ENCODE peak calls at places on chromosomes 7 and 10, in ten cellular contexts. Q is B cell, S is bronchial epithelial cell, L is left ventricle myocardium inferior, Y is GM12865, J is cardiac muscle cell, P is osteocyte, C is LNCaP clone FGC, W is psoas muscle, U is AG04450. M is an unnamed sample.

GRCh38 chr10:132538031-132538789 is 623 bp downstream of the INPP5A start:
- DNase-seq in J (no peak), U (no peak), W (peak), P (no peak), L (peak), Q (no peak), S (no peak), Y (peak), C (no peak), M (no peak)

GRCh38 chr10:96595741-96596140 is 8.9 kb upstream of the TM9SF3 start:
- DNase-seq in U (no peak), C (no peak), P (no peak), Q (no peak), S (no peak), J (no peak), W (no peak), L (no peak), Y (no peak), M (no peak)

GRCh38 chr10:27857616-27858015 is 112.0 kb upstream of the MKX start:
- DNase-seq in W (no peak), C (peak), U (no peak), Y (no peak), Q (no peak), J (peak), S (no peak), L (no peak), P (no peak), M (no peak)

GRCh38 chr7:68246189-68246633 is 1249.6 kb downstream of the TYW1 start:
- DNase-seq in U (no peak), C (no peak), Q (no peak), J (peak), W (no peak), L (no peak), Y (no peak), S (peak), P (no peak), M (no peak)

GRCh38 chr10:50275650-50276235 is 24.4 kb upstream of the ASAH2 start:
- DNase-seq in W (peak), P (no peak), U (no peak), Y (peak), Q (peak), S (peak), L (peak), J (peak), C (no peak), M (peak)

GRCh38 chr10:117184296-117184695 is 13.0 kb upstream of the KCNK18 start:
- DNase-seq in W (no peak), C (no peak), P (no peak), S (no peak), L (no peak), Q (no peak), J (no peak), Y (no peak), U (no peak), M (no peak)

GRCh38 chr10:103966671-103967432 is at the start of gene SLK:
- DNase-seq in C (no peak), S (peak), U (peak), Q (peak), J (peak), Y (peak), L (peak), P (peak), W (peak), M (peak)

GRCh38 chr7:81285142-81285871 is 366.5 kb upstream of the SEMA3C start:
- DNase-seq in S (peak), L (no peak), Y (no peak), Q (no peak), W (no peak), C (no peak), J (no peak), U (peak), P (no peak), M (no peak)

GRCh38 chr10:78626471-78626870 is 442.3 kb upstream of the ZMIZ1 start:
- DNase-seq in W (no peak), P (no peak), J (no peak), U (no peak), L (no peak), Y (no peak), S (no peak), C (no peak), Q (no peak), M (no peak)

GRCh38 chr10:102479651-102480050 is 22.9 kb downstream of the ACTR1A start:
- DNase-seq in S (no peak), Y (no peak), C (no peak), W (no peak), L (no peak), J (no peak), U (no peak), P (no peak), Q (no peak), M (no peak)

GRCh38 chr7:21261627-21262564 is 166.0 kb upstream of the SP4 start:
- DNase-seq in C (no peak), Y (peak), J (peak), W (no peak), U (no peak), S (peak), L (no peak), P (no peak), Q (peak), M (peak)

GRCh38 chr10:59622320-59622901 is 87.2 kb downstream of the SLC16A9 start:
- DNase-seq in P (no peak), Q (no peak), U (peak), Y (peak), W (no peak), S (peak), J (peak), C (peak), L (no peak), M (peak)

GRCh38 chr7:39810710-39811109 is 139.3 kb upstream of the CDK13 start:
- DNase-seq in S (peak), Q (no peak), L (no peak), U (no peak), W (no peak), Y (no peak), C (no peak), J (no peak), P (no peak), M (no peak)

GRCh38 chr7:138161600-138162081 is 85.4 kb downstream of the AKR1D1 start:
- DNase-seq in J (peak), Q (peak), Y (peak), U (peak), C (peak), S (peak), L (peak), W (no peak), P (peak), M (peak)

GRCh38 chr10:1358860-1359598 is 302.8 kb downstream of the WDR37 start:
- DNase-seq in S (no peak), J (no peak), L (no peak), U (no peak), P (no peak), Y (no peak), W (no peak), C (no peak), Q (peak), M (no peak)

GRCh38 chr7:41869596-41869995 is 166.7 kb upstream of the INHBA start:
- DNase-seq in Q (no peak), U (no peak), C (no peak), P (no peak), J (no peak), L (no peak), W (no peak), Y (no peak), S (no peak), M (no peak)

GRCh38 chr7:78218051-78218450 is 419.5 kb downstream of the PHTF2 start:
- DNase-seq in C (no peak), J (no peak), W (no peak), L (no peak), P (no peak), Y (no peak), S (peak), U (no peak), Q (no peak), M (no peak)

GRCh38 chr10:110462308-110463095 is 35.2 kb upstream of the DUSP5 start:
- DNase-seq in W (no peak), C (no peak), L (no peak), U (no peak), P (no peak), Q (no peak), J (no peak), S (no peak), Y (no peak), M (no peak)

GRCh38 chr10:51926336-51926735 is 226.9 kb upstream of the CSTF2T start:
- DNase-seq in Y (no peak), S (no peak), W (no peak), Q (no peak), C (no peak), L (no peak), U (no peak), P (no peak), J (no peak), M (no peak)

GRCh38 chr7:7977774-7978173 is 9.2 kb downstream of the GLCCI1 start:
- DNase-seq in C (no peak), W (no peak), Q (no peak), S (no peak), U (no peak), L (no peak), J (peak), Y (no peak), P (no peak), M (no peak)

GRCh38 chr10:107487284-107487683 is 322.8 kb upstream of the SORCS1 start:
- DNase-seq in S (peak), J (no peak), C (no peak), Q (no peak), Y (no peak), L (no peak), P (no peak), W (no peak), U (no peak), M (no peak)

GRCh38 chr7:80330434-80330833 is 181.4 kb downstream of the GNAT3 start:
- DNase-seq in U (no peak), W (no peak), C (no peak), Y (no peak), S (no peak), J (no peak), L (no peak), Q (no peak), P (no peak), M (no peak)

GRCh38 chr10:13458107-13458761 is 70.6 kb downstream of the BEND7 start:
- DNase-seq in S (no peak), W (no peak), C (no peak), L (no peak), P (no peak), J (no peak), U (no peak), Y (no peak), Q (no peak), M (no peak)

GRCh38 chr7:121755818-121756501 is 117.0 kb upstream of the PTPRZ1 start:
- DNase-seq in P (no peak), L (no peak), S (no peak), C (no peak), Y (no peak), Q (no peak), U (no peak), J (peak), W (no peak), M (no peak)

GRCh38 chr7:131076032-131076431 is 251.6 kb upstream of the MKLN1 start:
- DNase-seq in P (no peak), L (no peak), S (peak), W (no peak), Q (no peak), Y (no peak), C (no peak), U (peak), J (no peak), M (no peak)

GRCh38 chr7:44141221-44141850 is at the start of gene MYL7:
- DNase-seq in P (no peak), W (peak), J (peak), S (no peak), U (no peak), L (no peak), Y (no peak), C (no peak), Q (peak), M (no peak)

GRCh38 chr7:44136731-44137130 is 4.4 kb downstream of the MYL7 start:
- DNase-seq in W (no peak), U (no peak), S (no peak), Q (no peak), C (no peak), L (no peak), J (no peak), P (no peak), Y (no peak), M (no peak)

GRCh38 chr7:44140341-44140740 is 791 bp downstream of the MYL7 start:
- DNase-seq in C (no peak), J (no peak), U (no peak), P (no peak), Q (peak), W (peak), L (no peak), Y (no peak), S (no peak), M (no peak)

GRCh38 chr7:44139311-44140010 is 1.7 kb downstream of the MYL7 start:
- DNase-seq in P (no peak), C (no peak), S (no peak), L (no peak), U (no peak), Y (no peak), J (no peak), W (peak), Q (no peak), M (no peak)

DNA sequence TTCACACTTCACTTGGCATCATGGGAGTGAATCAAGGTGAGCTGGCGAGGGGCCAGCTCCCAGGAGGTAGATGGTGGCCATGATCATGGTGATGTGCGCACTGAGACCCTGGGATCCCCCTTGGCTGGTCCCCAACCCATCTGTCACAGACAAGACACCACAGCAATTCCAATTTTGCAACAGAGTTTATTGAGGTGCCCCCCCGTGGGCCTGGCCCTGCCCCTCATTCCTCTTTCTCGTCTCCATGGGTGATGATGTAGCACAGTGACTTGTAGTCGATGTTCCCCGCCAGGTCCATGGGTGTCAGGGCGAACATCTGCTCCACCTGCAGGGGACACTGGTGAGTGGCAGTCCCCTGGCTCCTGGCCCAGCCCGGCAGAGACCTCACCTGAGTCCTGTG is 2.4 kb downstream of the MYL7 start:
- DNase-seq in Q (no peak), L (no peak), S (no peak), P (no peak), C (no peak), U (no peak), J (peak), Y (no peak), W (peak), M (no peak)
- TF ChIP-seq CTCF in Q (no peak), L (no peak), S (no peak), P (no peak), C (no peak), U (no peak), J (no peak), Y (no peak), W (no peak), M (no peak)

DNA sequence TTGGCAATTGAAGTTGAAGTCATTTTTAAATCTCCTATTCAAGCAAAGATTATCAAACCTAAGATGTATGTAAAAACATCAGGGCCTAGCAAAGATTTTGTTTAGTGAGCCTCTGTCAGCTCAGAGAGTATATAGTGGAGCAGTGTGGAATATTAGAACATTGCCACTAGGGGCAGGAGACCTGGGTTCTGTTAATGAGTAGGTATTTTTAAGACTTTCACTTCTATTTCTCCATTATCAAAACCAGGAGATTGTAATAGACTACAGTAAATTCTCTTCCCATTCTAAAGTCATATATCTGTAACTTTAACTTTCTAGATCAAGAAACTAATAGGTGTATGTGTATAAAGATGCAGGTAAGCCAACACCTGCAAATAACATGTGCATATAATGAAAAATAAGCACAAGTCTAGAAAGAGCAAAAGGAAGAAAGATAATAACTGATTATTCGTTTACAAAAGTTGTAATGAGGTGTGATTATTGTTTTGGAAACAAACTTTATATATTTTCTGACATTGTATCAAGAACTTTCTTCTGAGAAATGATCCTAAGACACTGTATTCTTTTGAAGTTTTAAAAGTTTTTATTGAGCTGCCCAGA is 64.4 kb downstream of the KCND2 start:
- DNase-seq in U (no peak), L (no peak), W (no peak), Q (no peak), P (no peak), C (no peak), S (peak), Y (peak), J (peak), M (peak)
- TF ChIP-seq CTCF in U (peak), L (peak), W (no peak), Q (peak), P (peak), C (peak), S (peak), Y (peak), J (peak), M (peak)

DNA sequence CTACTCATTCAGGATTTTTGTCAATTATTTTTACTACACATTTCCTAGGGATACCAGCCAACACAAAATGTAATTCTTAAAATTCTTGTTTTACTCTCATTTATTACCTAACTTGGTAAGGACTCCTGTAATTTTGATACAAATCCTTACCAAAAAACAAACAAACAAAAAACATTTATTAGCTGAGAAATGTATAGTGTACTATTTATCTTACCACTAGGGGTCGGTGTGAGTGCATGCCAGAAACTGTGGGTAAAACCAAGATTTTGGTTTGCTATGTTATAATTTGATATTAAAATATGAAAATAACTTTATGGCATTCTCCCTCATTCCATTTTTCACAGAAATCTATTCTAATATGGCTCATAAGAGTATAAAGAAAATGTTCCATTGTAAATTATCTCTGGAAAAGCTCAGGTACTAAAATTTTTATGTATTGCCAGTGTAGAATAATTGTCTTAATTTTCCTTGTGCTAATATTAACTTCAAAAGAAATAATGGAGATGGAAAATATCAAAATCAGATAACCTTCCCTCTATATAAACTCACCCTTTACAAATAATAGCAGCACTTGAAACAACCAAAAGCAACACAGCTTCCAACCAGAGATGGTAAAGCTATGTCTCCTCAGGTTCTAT is 290.8 kb upstream of the PCDH15 start:
- DNase-seq in P (no peak), J (peak), U (no peak), S (peak), C (no peak), W (no peak), Y (peak), L (no peak), Q (no peak), M (peak)
- TF ChIP-seq CTCF in P (peak), J (peak), U (peak), S (peak), C (peak), W (peak), Y (peak), L (peak), Q (peak), M (peak)

GRCh38 chr7:77197135-77197534 is 2.5 kb downstream of the FGL2 start:
- DNase-seq in S (no peak), U (no peak), Y (no peak), W (no peak), L (no peak), P (no peak), Q (no peak), J (no peak), C (no peak), M (no peak)

GRCh38 chr7:77200542-77200941 is 923 bp upstream of the FGL2 start:
- DNase-seq in Q (peak), Y (peak), W (no peak), J (no peak), P (no peak), C (no peak), L (no peak), S (no peak), U (no peak), M (peak)

GRCh38 chr7:77205706-77206105 is 6.1 kb upstream of the FGL2 start:
- DNase-seq in Q (no peak), J (no peak), C (no peak), Y (no peak), L (no peak), U (no peak), S (no peak), P (no peak), W (no peak), M (no peak)

GRCh38 chr7:77199008-77199966 is at the start of gene FGL2:
- DNase-seq in U (peak), S (peak), L (peak), P (no peak), Q (no peak), J (peak), W (peak), C (peak), Y (peak), M (no peak)

GRCh38 chr7:77202544-77202976 is 2.9 kb upstream of the FGL2 start:
- DNase-seq in L (no peak), P (no peak), Y (peak), U (no peak), Q (peak), J (no peak), C (no peak), W (no peak), S (no peak), M (peak)
- TF ChIP-seq CTCF in L (no peak), P (no peak), Y (no peak), U (no peak), Q (no peak), J (no peak), C (no peak), W (no peak), S (no peak), M (no peak)

GRCh38 chr10:4812952-4813351 is 13.1 kb upstream of the AKR1E2 start:
- DNase-seq in L (no peak), C (no peak), P (no peak), S (peak), J (no peak), Y (no peak), U (peak), W (no peak), Q (no peak), M (no peak)
- TF ChIP-seq CTCF in L (no peak), C (no peak), P (no peak), S (no peak), J (no peak), Y (no peak), U (no peak), W (no peak), Q (no peak), M (no peak)

GRCh38 chr10:124157286-124157685 is 63.9 kb upstream of the CHST15 start:
- DNase-seq in J (no peak), P (no peak), Y (no peak), W (peak), S (no peak), L (no peak), C (no peak), U (no peak), Q (no peak), M (no peak)

GRCh38 chr10:124158592-124158991 is 65.2 kb upstream of the CHST15 start:
- DNase-seq in P (no peak), L (no peak), J (no peak), C (no peak), Y (no peak), Q (no peak), S (no peak), W (no peak), U (no peak), M (no peak)

GRCh38 chr10:124156524-124157225 is 63.3 kb upstream of the CHST15 start:
- DNase-seq in Q (peak), Y (peak), L (peak), J (no peak), P (no peak), C (no peak), W (peak), S (no peak), U (no peak), M (no peak)

GRCh38 chr10:124153601-124153930 is 60.2 kb upstream of the CHST15 start:
- DNase-seq in Y (no peak), P (no peak), U (no peak), Q (no peak), J (no peak), S (no peak), L (no peak), C (no peak), W (no peak), M (no peak)

GRCh38 chr10:124155781-124156401 is 62.5 kb upstream of the CHST15 start:
- DNase-seq in Y (no peak), U (no peak), J (peak), P (no peak), S (no peak), Q (no peak), C (no peak), W (peak), L (peak), M (no peak)
- TF ChIP-seq CTCF in Y (no peak), U (no peak), J (no peak), P (no peak), S (no peak), Q (no peak), C (no peak), W (no peak), L (no peak), M (no peak)

GRCh38 chr10:31359979-31360378 is 41.0 kb downstream of the ZEB1 start:
- DNase-seq in Q (no peak), S (no peak), U (no peak), W (no peak), Y (no peak), P (no peak), C (no peak), L (no peak), J (no peak), M (no peak)
- TF ChIP-seq CTCF in Q (no peak), S (no peak), U (no peak), W (no peak), Y (no peak), P (no peak), C (no peak), L (no peak), J (no peak), M (no peak)